ENCODE peak calls at places on chromosomes 16 and 17, in five cellular contexts. One of them, this sample, is unnamed.
A peak's percentile ranks its signal among the peaks of the same experiment; 100 is the strongest.

GRCh38 chr17:61418433-61418832 is 18.8 kb downstream of the TBX2 start:
- DNase-seq in right atrium auricular region: no peak
- DNase-seq in heart right ventricle: no peak
- DNase-seq in adrenal gland: no peak
- DNase-seq in ovary: no peak
- DNase-seq in this sample: no peak

GRCh38 chr17:75061055-75061438 is 14.0 kb downstream of the KCTD2 start:
- DNase-seq in right atrium auricular region: no peak
- DNase-seq in heart right ventricle: no peak
- DNase-seq in adrenal gland: no peak
- DNase-seq in ovary: no peak
- DNase-seq in this sample: no peak

GRCh38 chr16:8931864-8932263 is 31.8 kb downstream of the USP7 start:
- DNase-seq in right atrium auricular region: no peak
- DNase-seq in heart right ventricle: peak; percentile 65
- DNase-seq in adrenal gland: peak; percentile 69
- DNase-seq in ovary: peak; percentile 68
- DNase-seq in this sample: peak; percentile 86

GRCh38 chr16:89536886-89537548 is 23.5 kb upstream of the RPL13 start:
- DNase-seq in right atrium auricular region: no peak
- DNase-seq in heart right ventricle: no peak
- DNase-seq in adrenal gland: no peak
- DNase-seq in ovary: no peak
- DNase-seq in this sample: no peak

GRCh38 chr17:81681672-81682071 is 1.9 kb downstream of the ARL16 start:
- DNase-seq in right atrium auricular region: no peak
- DNase-seq in heart right ventricle: no peak
- DNase-seq in adrenal gland: no peak
- DNase-seq in ovary: no peak
- DNase-seq in this sample: no peak

GRCh38 chr17:72393553-72393952 is 272.7 kb downstream of the SOX9 start:
- DNase-seq in right atrium auricular region: no peak
- DNase-seq in heart right ventricle: no peak
- DNase-seq in adrenal gland: no peak
- DNase-seq in ovary: no peak
- DNase-seq in this sample: no peak

GRCh38 chr16:22232277-22233049 is 26.4 kb downstream of the EEF2K start:
- DNase-seq in right atrium auricular region: no peak
- DNase-seq in heart right ventricle: no peak
- DNase-seq in adrenal gland: no peak
- DNase-seq in ovary: no peak
- DNase-seq in this sample: no peak

GRCh38 chr17:4769628-4770027 is 2.1 kb upstream of the TM4SF5 start:
- DNase-seq in right atrium auricular region: no peak
- DNase-seq in heart right ventricle: no peak
- DNase-seq in adrenal gland: no peak
- DNase-seq in ovary: no peak
- DNase-seq in this sample: no peak

GRCh38 chr16:11232852-11233726 is 22.9 kb downstream of the SOCS1 start:
- DNase-seq in right atrium auricular region: no peak
- DNase-seq in heart right ventricle: peak; percentile 24
- DNase-seq in adrenal gland: no peak
- DNase-seq in ovary: no peak
- DNase-seq in this sample: peak; percentile 77

GRCh38 chr16:89364603-89365002 is 125.8 kb downstream of the ANKRD11 start:
- DNase-seq in right atrium auricular region: no peak
- DNase-seq in heart right ventricle: no peak
- DNase-seq in adrenal gland: no peak
- DNase-seq in ovary: no peak
- DNase-seq in this sample: peak; percentile 66

GRCh38 chr17:73576556-73576955 is 67.7 kb downstream of the SDK2 start:
- DNase-seq in right atrium auricular region: no peak
- DNase-seq in heart right ventricle: no peak
- DNase-seq in adrenal gland: no peak
- DNase-seq in ovary: no peak
- DNase-seq in this sample: no peak

GRCh38 chr16:25633549-25633948 is 58.2 kb upstream of the HS3ST4 start:
- DNase-seq in right atrium auricular region: no peak
- DNase-seq in heart right ventricle: no peak
- DNase-seq in adrenal gland: no peak
- DNase-seq in ovary: no peak
- DNase-seq in this sample: no peak

GRCh38 chr17:77286391-77286640 is 145.5 kb downstream of the SEC14L1 start:
- DNase-seq in right atrium auricular region: no peak
- DNase-seq in heart right ventricle: no peak
- DNase-seq in adrenal gland: no peak
- DNase-seq in ovary: no peak
- DNase-seq in this sample: no peak

GRCh38 chr17:77285594-77286390 is 145.0 kb downstream of the SEC14L1 start:
- DNase-seq in right atrium auricular region: peak; percentile 72
- DNase-seq in heart right ventricle: peak; percentile 33
- DNase-seq in adrenal gland: peak; percentile 45
- DNase-seq in ovary: no peak
- DNase-seq in this sample: peak; percentile 81

GRCh38 chr17:77287432-77288068 is 146.8 kb downstream of the SEC14L1 start:
- DNase-seq in right atrium auricular region: peak; percentile 72
- DNase-seq in heart right ventricle: peak; percentile 64
- DNase-seq in adrenal gland: peak; percentile 81
- DNase-seq in ovary: no peak
- DNase-seq in this sample: peak; percentile 82

GRCh38 chr17:77288115-77288619 is 147.4 kb downstream of the SEC14L1 start:
- DNase-seq in right atrium auricular region: no peak
- DNase-seq in heart right ventricle: no peak
- DNase-seq in adrenal gland: peak; percentile 38
- DNase-seq in ovary: no peak
- DNase-seq in this sample: no peak

DNA sequence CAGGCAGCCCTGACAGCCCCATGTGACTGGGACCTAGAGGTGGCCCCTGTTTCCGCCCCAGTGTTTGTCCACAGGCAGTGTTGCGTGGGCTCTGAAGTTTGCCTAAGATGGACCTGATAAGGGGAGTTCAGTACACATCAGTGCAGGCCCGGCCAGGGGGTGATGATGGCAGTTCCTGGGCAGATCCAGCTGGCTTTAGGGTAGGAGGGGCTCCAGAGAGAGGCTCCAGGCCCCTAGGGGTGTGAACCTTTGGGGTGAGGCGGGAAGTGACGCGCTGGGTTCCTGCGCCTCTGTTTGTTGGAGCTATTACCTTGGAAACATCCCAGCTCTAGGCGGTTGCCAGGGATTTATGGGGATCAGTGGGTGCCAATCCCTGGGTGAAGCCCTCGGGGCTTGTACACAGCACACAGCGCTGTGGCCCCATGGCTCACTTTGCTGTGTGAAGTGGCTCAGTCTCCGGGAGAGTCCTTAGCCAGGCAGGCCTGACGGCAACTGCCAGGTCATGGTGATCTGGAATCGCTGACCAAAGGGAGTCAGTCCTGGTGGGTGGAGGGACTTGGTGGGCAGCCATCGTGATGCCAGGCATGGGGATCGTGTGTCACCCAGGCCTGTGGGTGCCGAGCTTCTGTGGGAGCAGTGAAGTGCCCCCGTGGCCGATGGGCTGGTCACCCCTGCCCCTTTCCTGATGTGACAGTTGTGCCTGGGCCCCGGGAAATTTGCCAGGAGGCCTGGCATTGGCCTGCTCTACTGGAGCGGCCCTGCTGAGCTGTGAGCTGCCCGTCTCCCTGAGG is 146.1 kb downstream of the SEC14L1 start:
- DNase-seq in right atrium auricular region: no peak
- DNase-seq in heart right ventricle: peak; percentile 49
- DNase-seq in adrenal gland: peak; percentile 78
- DNase-seq in ovary: no peak
- DNase-seq in this sample: peak; percentile 62
- H3K4me3 ChIP-seq in right atrium auricular region: no peak overlapping the region
- H3K4me3 ChIP-seq in heart right ventricle: no peak overlapping the region
- H3K4me3 ChIP-seq in adrenal gland: no peak overlapping the region
- H3K4me3 ChIP-seq in ovary: no peak overlapping the region
- H3K4me3 ChIP-seq in this sample: no peak overlapping the region

GRCh38 chr17:79984045-79984840 is 51.4 kb downstream of the TBC1D16 start:
- DNase-seq in right atrium auricular region: no peak
- DNase-seq in heart right ventricle: no peak
- DNase-seq in adrenal gland: no peak
- DNase-seq in ovary: peak; percentile 7
- DNase-seq in this sample: no peak

GRCh38 chr17:79983456-79983855 is 52.2 kb downstream of the TBC1D16 start:
- DNase-seq in right atrium auricular region: no peak
- DNase-seq in heart right ventricle: no peak
- DNase-seq in adrenal gland: peak; percentile 15
- DNase-seq in ovary: peak; percentile 19
- DNase-seq in this sample: peak; percentile 51

GRCh38 chr17:79985361-79985760 is 50.3 kb downstream of the TBC1D16 start:
- DNase-seq in right atrium auricular region: no peak
- DNase-seq in heart right ventricle: no peak
- DNase-seq in adrenal gland: no peak
- DNase-seq in ovary: peak; percentile 23
- DNase-seq in this sample: peak; percentile 32

GRCh38 chr17:79985951-79986391 is 49.7 kb downstream of the TBC1D16 start:
- DNase-seq in right atrium auricular region: no peak
- DNase-seq in heart right ventricle: no peak
- DNase-seq in adrenal gland: no peak
- DNase-seq in ovary: no peak
- DNase-seq in this sample: peak; percentile 8

DNA sequence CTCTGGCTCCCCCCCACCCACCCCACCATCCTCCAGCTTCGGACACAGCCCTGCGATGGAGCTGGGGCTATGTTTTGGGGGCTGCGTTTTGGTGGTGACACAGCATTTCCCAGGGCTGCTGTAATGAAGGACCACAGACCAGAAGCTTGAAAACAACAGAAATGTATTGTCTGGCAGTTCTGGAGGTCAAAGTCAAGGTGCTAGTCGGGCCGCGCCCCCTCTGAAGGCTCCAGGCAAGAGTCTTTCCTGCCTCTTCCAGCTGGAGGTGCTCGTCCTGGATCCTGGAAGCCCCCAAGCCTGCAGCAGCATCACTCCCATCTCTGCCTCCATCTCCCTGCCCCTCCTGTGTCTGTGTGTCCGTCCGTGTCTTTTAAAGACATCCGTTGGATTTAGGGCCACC is 50.8 kb downstream of the TBC1D16 start:
- DNase-seq in right atrium auricular region: no peak
- DNase-seq in heart right ventricle: no peak
- DNase-seq in adrenal gland: no peak
- DNase-seq in ovary: peak; percentile 17
- DNase-seq in this sample: no peak
- H3K4me1 ChIP-seq in right atrium auricular region: no peaks in the 10 kb centered on the region
- H3K4me1 ChIP-seq in heart right ventricle: peaks cover 8% of the 10 kb centered on the region
- H3K4me1 ChIP-seq in adrenal gland: peaks cover 33% of the 10 kb centered on the region
- H3K4me1 ChIP-seq in ovary: peaks cover 39% of the 10 kb centered on the region
- H3K4me1 ChIP-seq in this sample: peaks cover 4% of the 10 kb centered on the region

DNA sequence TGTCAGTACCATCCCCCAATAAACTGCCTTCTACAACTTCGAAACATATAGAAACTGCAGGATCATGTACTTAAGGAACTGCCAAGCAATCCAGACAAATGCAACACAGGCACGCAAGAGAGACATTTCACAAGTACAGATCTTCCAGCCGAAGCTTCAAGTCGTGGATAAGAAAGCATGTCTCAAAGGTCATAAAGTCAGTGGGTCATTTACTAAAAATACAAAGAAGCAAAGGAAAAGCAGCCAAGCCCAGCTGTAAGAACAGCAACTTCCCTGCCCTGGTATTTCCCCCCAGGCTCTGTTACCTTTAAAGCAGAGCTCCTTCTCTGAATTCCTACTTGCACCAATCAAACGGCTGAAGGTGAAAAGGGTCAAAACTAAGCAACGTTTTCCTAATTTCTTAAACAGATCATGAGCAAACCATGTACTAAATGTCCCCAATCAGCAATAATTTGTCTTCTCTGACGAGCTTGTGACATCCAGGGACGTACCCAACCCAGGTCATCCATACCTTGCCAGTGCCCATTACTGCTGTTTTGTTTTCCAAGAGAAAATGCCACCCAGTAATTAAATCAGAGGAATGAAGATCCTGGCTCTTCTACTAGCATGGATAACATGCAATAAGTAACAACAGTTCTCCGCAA is 1.7 kb downstream of the AKTIP start:
- DNase-seq in right atrium auricular region: no peak
- DNase-seq in heart right ventricle: no peak
- DNase-seq in adrenal gland: no peak
- DNase-seq in ovary: no peak
- DNase-seq in this sample: no peak
- H3K4me3 ChIP-seq in right atrium auricular region: peak overlapping the region; percentile 74
- H3K4me3 ChIP-seq in heart right ventricle: peak overlapping the region; percentile 85
- H3K4me3 ChIP-seq in adrenal gland: peak overlapping the region; percentile 96
- H3K4me3 ChIP-seq in ovary: peak overlapping the region; percentile 78
- H3K4me3 ChIP-seq in this sample: peak overlapping the region; percentile 57

DNA sequence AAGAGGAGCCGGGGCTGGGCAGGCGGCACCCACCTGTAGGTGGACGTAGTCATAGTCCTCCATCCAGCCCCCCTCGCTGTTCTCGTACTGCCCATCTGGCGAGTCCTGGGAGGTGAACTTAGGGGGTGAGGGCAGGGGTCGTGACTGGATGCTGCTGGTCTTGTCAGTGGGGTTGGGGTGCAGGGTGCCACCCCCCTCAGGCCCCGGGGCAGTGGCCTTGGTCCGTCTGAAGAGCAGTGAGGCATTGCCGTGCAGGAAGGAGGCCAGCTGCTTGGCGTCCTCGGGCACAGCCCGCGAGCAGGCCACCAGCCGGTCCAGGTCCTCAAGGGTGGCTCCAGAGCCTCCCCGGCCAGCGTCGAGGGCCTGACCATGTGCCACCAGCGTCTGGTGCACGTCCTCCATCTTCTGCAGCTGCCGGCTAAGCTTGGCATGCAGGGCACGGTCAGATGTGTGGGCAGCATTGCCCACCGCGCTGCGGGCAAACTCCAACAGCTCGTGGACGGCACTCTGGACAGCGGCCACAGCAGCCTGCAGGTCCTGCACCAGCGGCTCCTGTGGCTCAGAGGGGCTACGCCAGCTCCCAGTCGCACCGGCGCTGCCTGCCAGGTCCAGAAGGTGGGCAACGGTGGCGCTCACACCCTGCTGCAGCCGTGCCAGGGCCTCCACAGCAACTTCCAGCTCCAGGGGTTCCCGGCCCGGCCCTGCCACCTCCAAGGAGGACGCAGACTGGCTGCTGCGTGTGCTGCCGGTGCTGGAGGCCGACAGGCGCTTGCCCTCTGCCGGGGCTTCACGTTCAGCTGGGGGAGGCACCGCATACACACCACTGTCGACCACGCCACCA is 16.3 kb downstream of the CTRB1 start:
- DNase-seq in right atrium auricular region: no peak
- DNase-seq in heart right ventricle: no peak
- DNase-seq in adrenal gland: peak; percentile 44
- DNase-seq in ovary: peak; percentile 27
- DNase-seq in this sample: no peak
- H3K4me1 ChIP-seq in right atrium auricular region: no peaks in the 10 kb centered on the region
- H3K4me1 ChIP-seq in heart right ventricle: peaks cover 47% of the 10 kb centered on the region
- H3K4me1 ChIP-seq in adrenal gland: peaks cover 32% of the 10 kb centered on the region
- H3K4me1 ChIP-seq in ovary: peaks cover 15% of the 10 kb centered on the region
- H3K4me1 ChIP-seq in this sample: peaks cover 10% of the 10 kb centered on the region

This sample was measured in right cardiac atrium.